ENCODE peak calls at places on chromosomes 7 and 10, in ten cellular contexts. One of them, this sample, is unnamed.

GRCh38 chr7:48094861-48095293 is 5.8 kb downstream of the UPP1 start:
- DNase-seq in AG09309: no peak
- DNase-seq in PC-3: peak
- DNase-seq in heart left ventricle: no peak
- DNase-seq in AG10803: peak
- DNase-seq in CD8-positive, alpha-beta T cell: no peak
- DNase-seq in OCI-LY7: no peak
- DNase-seq in cardiac fibroblast: peak
- DNase-seq in ascending aorta: no peak
- DNase-seq in A549: no peak
- DNase-seq in this sample: no peak

GRCh38 chr7:100678291-100678984 is 4.9 kb downstream of the GNB2 start:
- DNase-seq in cardiac fibroblast: no peak
- DNase-seq in AG09309: no peak
- DNase-seq in AG10803: no peak
- DNase-seq in PC-3: no peak
- DNase-seq in ascending aorta: no peak
- DNase-seq in heart left ventricle: no peak
- DNase-seq in OCI-LY7: no peak
- DNase-seq in CD8-positive, alpha-beta T cell: no peak
- DNase-seq in A549: no peak
- DNase-seq in this sample: peak

GRCh38 chr7:30285067-30285530 is 702 bp downstream of the ZNRF2 start:
- DNase-seq in ascending aorta: peak
- DNase-seq in PC-3: peak
- DNase-seq in heart left ventricle: peak
- DNase-seq in OCI-LY7: peak
- DNase-seq in A549: no peak
- DNase-seq in CD8-positive, alpha-beta T cell: peak
- DNase-seq in AG10803: peak
- DNase-seq in AG09309: no peak
- DNase-seq in cardiac fibroblast: peak
- DNase-seq in this sample: peak

GRCh38 chr7:43669286-43670081 is 59.8 kb downstream of the COA1 start:
- DNase-seq in PC-3: no peak
- DNase-seq in ascending aorta: no peak
- DNase-seq in A549: peak
- DNase-seq in AG09309: no peak
- DNase-seq in AG10803: no peak
- DNase-seq in cardiac fibroblast: peak
- DNase-seq in heart left ventricle: no peak
- DNase-seq in CD8-positive, alpha-beta T cell: no peak
- DNase-seq in OCI-LY7: no peak
- DNase-seq in this sample: peak

GRCh38 chr7:37220664-37221063 is 228.0 kb downstream of the ELMO1 start:
- DNase-seq in OCI-LY7: no peak
- DNase-seq in AG10803: no peak
- DNase-seq in heart left ventricle: no peak
- DNase-seq in A549: no peak
- DNase-seq in ascending aorta: no peak
- DNase-seq in PC-3: no peak
- DNase-seq in AG09309: no peak
- DNase-seq in CD8-positive, alpha-beta T cell: no peak
- DNase-seq in cardiac fibroblast: no peak
- DNase-seq in this sample: no peak

GRCh38 chr10:68938884-68939283 is 17.1 kb upstream of the DDX21 start:
- DNase-seq in A549: no peak
- DNase-seq in heart left ventricle: no peak
- DNase-seq in PC-3: no peak
- DNase-seq in ascending aorta: no peak
- DNase-seq in OCI-LY7: no peak
- DNase-seq in AG09309: no peak
- DNase-seq in CD8-positive, alpha-beta T cell: no peak
- DNase-seq in AG10803: no peak
- DNase-seq in cardiac fibroblast: no peak
- DNase-seq in this sample: no peak

GRCh38 chr10:30151581-30152389 is 92.4 kb upstream of the JCAD start:
- DNase-seq in cardiac fibroblast: peak
- DNase-seq in PC-3: peak
- DNase-seq in AG10803: peak
- DNase-seq in heart left ventricle: peak
- DNase-seq in ascending aorta: peak
- DNase-seq in AG09309: peak
- DNase-seq in OCI-LY7: no peak
- DNase-seq in CD8-positive, alpha-beta T cell: no peak
- DNase-seq in A549: peak
- DNase-seq in this sample: peak

GRCh38 chr7:118076564-118076963 is 107.4 kb upstream of the LSM8 start:
- DNase-seq in OCI-LY7: no peak
- DNase-seq in PC-3: no peak
- DNase-seq in AG09309: no peak
- DNase-seq in heart left ventricle: no peak
- DNase-seq in A549: no peak
- DNase-seq in CD8-positive, alpha-beta T cell: no peak
- DNase-seq in AG10803: no peak
- DNase-seq in ascending aorta: no peak
- DNase-seq in cardiac fibroblast: no peak
- DNase-seq in this sample: no peak

GRCh38 chr10:35386594-35387174 is 50.4 kb downstream of the CCNY start:
- DNase-seq in cardiac fibroblast: peak
- DNase-seq in CD8-positive, alpha-beta T cell: no peak
- DNase-seq in A549: no peak
- DNase-seq in ascending aorta: no peak
- DNase-seq in PC-3: peak
- DNase-seq in heart left ventricle: peak
- DNase-seq in AG09309: no peak
- DNase-seq in AG10803: peak
- DNase-seq in OCI-LY7: no peak
- DNase-seq in this sample: peak

GRCh38 chr7:44967571-44968446 is 11.0 kb downstream of the MYO1G start:
- DNase-seq in CD8-positive, alpha-beta T cell: no peak
- DNase-seq in PC-3: no peak
- DNase-seq in cardiac fibroblast: peak
- DNase-seq in ascending aorta: no peak
- DNase-seq in AG09309: no peak
- DNase-seq in OCI-LY7: no peak
- DNase-seq in heart left ventricle: no peak
- DNase-seq in AG10803: no peak
- DNase-seq in A549: peak
- DNase-seq in this sample: no peak

GRCh38 chr7:94043299-94043698 is 39.1 kb upstream of the BET1 start:
- DNase-seq in OCI-LY7: no peak
- DNase-seq in heart left ventricle: no peak
- DNase-seq in A549: no peak
- DNase-seq in ascending aorta: no peak
- DNase-seq in AG09309: peak
- DNase-seq in CD8-positive, alpha-beta T cell: no peak
- DNase-seq in AG10803: peak
- DNase-seq in PC-3: peak
- DNase-seq in cardiac fibroblast: peak
- DNase-seq in this sample: no peak

GRCh38 chr10:23694446-23694920 is 255.6 kb downstream of the OTUD1 start:
- DNase-seq in CD8-positive, alpha-beta T cell: no peak
- DNase-seq in PC-3: no peak
- DNase-seq in heart left ventricle: no peak
- DNase-seq in A549: peak
- DNase-seq in AG10803: no peak
- DNase-seq in cardiac fibroblast: no peak
- DNase-seq in ascending aorta: no peak
- DNase-seq in AG09309: no peak
- DNase-seq in OCI-LY7: no peak
- DNase-seq in this sample: no peak

GRCh38 chr10:23696476-23696875 is 257.6 kb downstream of the OTUD1 start:
- DNase-seq in CD8-positive, alpha-beta T cell: no peak
- DNase-seq in AG09309: no peak
- DNase-seq in AG10803: no peak
- DNase-seq in OCI-LY7: no peak
- DNase-seq in A549: no peak
- DNase-seq in ascending aorta: no peak
- DNase-seq in cardiac fibroblast: no peak
- DNase-seq in PC-3: peak
- DNase-seq in heart left ventricle: no peak
- DNase-seq in this sample: no peak

GRCh38 chr10:23693895-23694294 is 255.0 kb downstream of the OTUD1 start:
- DNase-seq in PC-3: no peak
- DNase-seq in AG10803: no peak
- DNase-seq in cardiac fibroblast: no peak
- DNase-seq in AG09309: no peak
- DNase-seq in OCI-LY7: no peak
- DNase-seq in ascending aorta: no peak
- DNase-seq in heart left ventricle: no peak
- DNase-seq in A549: no peak
- DNase-seq in CD8-positive, alpha-beta T cell: no peak
- DNase-seq in this sample: no peak

GRCh38 chr10:23695825-23696420 is 257.0 kb downstream of the OTUD1 start:
- DNase-seq in PC-3: no peak
- DNase-seq in ascending aorta: no peak
- DNase-seq in AG10803: no peak
- DNase-seq in heart left ventricle: no peak
- DNase-seq in CD8-positive, alpha-beta T cell: no peak
- DNase-seq in cardiac fibroblast: no peak
- DNase-seq in A549: no peak
- DNase-seq in OCI-LY7: no peak
- DNase-seq in AG09309: no peak
- DNase-seq in this sample: no peak

DNA sequence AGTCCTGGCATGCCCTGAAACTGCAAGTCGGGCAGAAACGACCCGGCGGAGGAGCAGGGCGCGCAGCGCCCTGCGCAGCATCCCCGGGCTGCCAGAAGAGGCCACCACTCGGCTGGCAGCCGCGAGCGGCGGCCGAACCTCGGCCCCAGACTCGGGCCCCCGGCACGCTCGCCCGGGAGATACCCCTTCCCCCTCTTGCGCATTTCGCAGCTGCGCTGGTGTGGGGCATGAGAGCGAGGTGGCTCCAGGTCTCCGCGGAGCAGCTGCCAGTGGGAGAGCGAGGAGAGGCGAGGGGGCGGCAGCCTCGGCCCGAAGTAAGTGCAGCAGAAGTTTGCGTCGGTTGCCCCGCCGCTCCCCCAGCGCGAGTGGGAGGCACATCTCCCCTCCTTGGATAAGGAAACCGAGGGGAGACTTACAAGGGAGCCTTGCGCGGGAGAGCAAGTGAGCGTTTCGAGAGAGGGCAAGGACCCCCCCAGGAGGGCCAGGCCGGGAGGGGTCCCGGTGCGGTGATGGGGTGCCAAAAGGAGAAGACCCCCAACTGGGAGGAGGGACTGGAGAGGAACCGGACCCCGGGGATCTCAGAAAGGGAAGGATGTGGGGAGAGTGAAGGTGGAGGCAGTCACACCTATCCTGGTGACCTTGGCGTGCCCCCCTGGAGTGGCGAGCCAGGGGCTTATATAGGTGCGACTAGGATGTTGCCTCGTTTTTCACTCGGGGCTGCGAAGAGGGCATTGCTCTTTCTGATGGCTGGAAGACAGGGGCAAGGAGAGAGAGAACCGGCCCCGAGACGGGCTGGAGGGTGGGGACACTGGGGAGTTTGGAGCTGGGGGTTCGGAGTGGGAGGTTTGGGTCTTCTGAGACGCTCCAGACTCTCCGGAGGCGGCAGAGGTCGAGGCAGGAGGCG is 256.3 kb downstream of the OTUD1 start:
- DNase-seq in ascending aorta: no peak
- DNase-seq in AG09309: no peak
- DNase-seq in heart left ventricle: no peak
- DNase-seq in CD8-positive, alpha-beta T cell: no peak
- DNase-seq in AG10803: no peak
- DNase-seq in cardiac fibroblast: no peak
- DNase-seq in OCI-LY7: no peak
- DNase-seq in A549: no peak
- DNase-seq in PC-3: no peak
- DNase-seq in this sample: no peak
- H3K4me3 ChIP-seq in ascending aorta: peak
- H3K4me3 ChIP-seq in AG09309: no peak
- H3K4me3 ChIP-seq in heart left ventricle: peak
- H3K4me3 ChIP-seq in CD8-positive, alpha-beta T cell: peak
- H3K4me3 ChIP-seq in AG10803: no peak
- H3K4me3 ChIP-seq in cardiac fibroblast: no peak
- H3K4me3 ChIP-seq in OCI-LY7: no peak
- H3K4me3 ChIP-seq in A549: no peak
- H3K4me3 ChIP-seq in PC-3: no peak
- H3K4me3 ChIP-seq in this sample: no peak

GRCh38 chr10:100875484-100876166 is 37.1 kb upstream of the SLF2 start:
- DNase-seq in OCI-LY7: no peak
- DNase-seq in AG10803: no peak
- DNase-seq in heart left ventricle: no peak
- DNase-seq in cardiac fibroblast: no peak
- DNase-seq in ascending aorta: no peak
- DNase-seq in AG09309: no peak
- DNase-seq in A549: no peak
- DNase-seq in CD8-positive, alpha-beta T cell: no peak
- DNase-seq in PC-3: no peak
- DNase-seq in this sample: no peak
- TF ChIP-seq CTCF in OCI-LY7: no peak
- TF ChIP-seq CTCF in AG10803: no peak
- TF ChIP-seq CTCF in heart left ventricle: no peak
- TF ChIP-seq CTCF in cardiac fibroblast: no peak
- TF ChIP-seq CTCF in ascending aorta: no peak
- TF ChIP-seq CTCF in AG09309: no peak
- TF ChIP-seq CTCF in A549: no peak
- TF ChIP-seq CTCF in CD8-positive, alpha-beta T cell: no peak
- TF ChIP-seq CTCF in PC-3: no peak
- TF ChIP-seq CTCF in this sample: no peak

GRCh38 chr7:125125315-125125714 is 195.7 kb upstream of the POT1 start:
- DNase-seq in CD8-positive, alpha-beta T cell: no peak
- DNase-seq in cardiac fibroblast: no peak
- DNase-seq in heart left ventricle: no peak
- DNase-seq in AG09309: no peak
- DNase-seq in ascending aorta: no peak
- DNase-seq in AG10803: no peak
- DNase-seq in A549: no peak
- DNase-seq in PC-3: no peak
- DNase-seq in OCI-LY7: no peak
- DNase-seq in this sample: no peak
- H3K4me3 ChIP-seq in CD8-positive, alpha-beta T cell: no peak
- H3K4me3 ChIP-seq in cardiac fibroblast: no peak
- H3K4me3 ChIP-seq in heart left ventricle: no peak
- H3K4me3 ChIP-seq in AG09309: no peak
- H3K4me3 ChIP-seq in ascending aorta: no peak
- H3K4me3 ChIP-seq in AG10803: no peak
- H3K4me3 ChIP-seq in A549: no peak
- H3K4me3 ChIP-seq in PC-3: no peak
- H3K4me3 ChIP-seq in OCI-LY7: no peak
- H3K4me3 ChIP-seq in this sample: no peak

DNA sequence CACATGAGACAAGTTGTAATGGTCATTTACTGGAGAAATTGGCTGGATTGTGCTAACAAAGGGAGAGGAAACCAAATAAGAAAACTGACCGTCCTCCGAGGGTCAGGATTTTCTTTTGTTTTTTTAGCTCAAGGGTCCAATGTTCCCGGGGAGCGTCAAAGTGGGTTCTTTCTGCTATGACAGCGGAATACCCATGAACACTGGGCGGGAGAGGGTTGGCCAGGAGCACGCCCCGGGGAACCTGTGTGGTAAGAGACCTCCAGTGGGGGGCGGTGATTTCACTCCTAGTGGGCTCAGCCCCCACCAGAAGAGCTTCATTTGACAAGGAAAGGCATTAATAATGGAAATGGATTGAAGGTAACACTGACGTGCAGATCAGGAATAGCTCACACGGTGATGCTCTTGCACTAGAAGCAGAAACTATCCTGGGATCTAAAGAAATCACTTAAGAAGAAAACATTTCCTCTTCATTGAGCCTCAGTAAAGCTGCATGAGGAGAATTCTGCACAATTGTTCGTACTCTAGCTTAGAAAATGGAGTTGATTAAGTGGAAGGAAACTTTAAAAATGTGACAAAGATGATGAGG is 627.0 kb downstream of the SUGCT start:
- DNase-seq in cardiac fibroblast: peak
- DNase-seq in CD8-positive, alpha-beta T cell: no peak
- DNase-seq in AG10803: no peak
- DNase-seq in PC-3: no peak
- DNase-seq in A549: no peak
- DNase-seq in AG09309: no peak
- DNase-seq in OCI-LY7: no peak
- DNase-seq in heart left ventricle: no peak
- DNase-seq in ascending aorta: no peak
- DNase-seq in this sample: no peak
- TF ChIP-seq CTCF in cardiac fibroblast: no peak
- TF ChIP-seq CTCF in CD8-positive, alpha-beta T cell: no peak
- TF ChIP-seq CTCF in AG10803: peak
- TF ChIP-seq CTCF in PC-3: peak
- TF ChIP-seq CTCF in A549: no peak
- TF ChIP-seq CTCF in AG09309: no peak
- TF ChIP-seq CTCF in OCI-LY7: peak
- TF ChIP-seq CTCF in heart left ventricle: no peak
- TF ChIP-seq CTCF in ascending aorta: no peak
- TF ChIP-seq CTCF in this sample: no peak